ENCODE peak calls at places on chromosomes 16 and 17, in five cellular contexts. One of them, this sample, is unnamed.

GRCh38 chr17:66964083-66964771 is at the start of gene CACNG4:
- DNase-seq in HCT116: no peak
- DNase-seq in SK-N-SH: peak
- DNase-seq in HL-60: no peak
- DNase-seq in Panc1: no peak
- DNase-seq in this sample: peak

GRCh38 chr17:13909901-13910519 is 159.3 kb upstream of the COX10 start:
- DNase-seq in Panc1: no peak
- DNase-seq in SK-N-SH: no peak
- DNase-seq in HL-60: no peak
- DNase-seq in HCT116: no peak
- DNase-seq in this sample: peak

GRCh38 chr16:55491691-55492090 is 12.7 kb downstream of the MMP2 start:
- DNase-seq in HL-60: no peak
- DNase-seq in Panc1: no peak
- DNase-seq in HCT116: no peak
- DNase-seq in SK-N-SH: no peak
- DNase-seq in this sample: no peak

GRCh38 chr17:74605361-74605760 is 13.3 kb upstream of the CD300LD start:
- DNase-seq in SK-N-SH: no peak
- DNase-seq in HCT116: no peak
- DNase-seq in HL-60: no peak
- DNase-seq in Panc1: no peak
- DNase-seq in this sample: no peak

GRCh38 chr17:29825604-29826003 is 104.4 kb downstream of the SSH2 start:
- DNase-seq in SK-N-SH: no peak
- DNase-seq in Panc1: no peak
- DNase-seq in HCT116: no peak
- DNase-seq in HL-60: no peak
- DNase-seq in this sample: no peak

GRCh38 chr16:78503501-78504110 is 404.2 kb downstream of the WWOX start:
- DNase-seq in Panc1: peak
- DNase-seq in SK-N-SH: peak
- DNase-seq in HCT116: peak
- DNase-seq in HL-60: peak
- DNase-seq in this sample: peak

GRCh38 chr16:9091867-9092281 is 430 bp downstream of the HAPSTR1 start:
- DNase-seq in HL-60: peak
- DNase-seq in HCT116: no peak
- DNase-seq in Panc1: no peak
- DNase-seq in SK-N-SH: no peak
- DNase-seq in this sample: no peak

GRCh38 chr16:19348578-19349315 is 63.2 kb downstream of the CLEC19A start:
- DNase-seq in SK-N-SH: peak
- DNase-seq in Panc1: no peak
- DNase-seq in HCT116: no peak
- DNase-seq in HL-60: no peak
- DNase-seq in this sample: peak

GRCh38 chr16:81190667-81191066 is 47.8 kb upstream of the BCO1 start:
- DNase-seq in Panc1: no peak
- DNase-seq in HCT116: no peak
- DNase-seq in SK-N-SH: no peak
- DNase-seq in HL-60: no peak
- DNase-seq in this sample: no peak

GRCh38 chr17:35164716-35165115 is 17.1 kb downstream of the UNC45B start:
- DNase-seq in SK-N-SH: no peak
- DNase-seq in HCT116: no peak
- DNase-seq in Panc1: no peak
- DNase-seq in HL-60: no peak
- DNase-seq in this sample: no peak
- TF ChIP-seq REST in SK-N-SH: no peak
- TF ChIP-seq REST in HCT116: no peak
- TF ChIP-seq REST in Panc1: no peak
- TF ChIP-seq REST in HL-60: no peak
- TF ChIP-seq REST in this sample: no peak

DNA sequence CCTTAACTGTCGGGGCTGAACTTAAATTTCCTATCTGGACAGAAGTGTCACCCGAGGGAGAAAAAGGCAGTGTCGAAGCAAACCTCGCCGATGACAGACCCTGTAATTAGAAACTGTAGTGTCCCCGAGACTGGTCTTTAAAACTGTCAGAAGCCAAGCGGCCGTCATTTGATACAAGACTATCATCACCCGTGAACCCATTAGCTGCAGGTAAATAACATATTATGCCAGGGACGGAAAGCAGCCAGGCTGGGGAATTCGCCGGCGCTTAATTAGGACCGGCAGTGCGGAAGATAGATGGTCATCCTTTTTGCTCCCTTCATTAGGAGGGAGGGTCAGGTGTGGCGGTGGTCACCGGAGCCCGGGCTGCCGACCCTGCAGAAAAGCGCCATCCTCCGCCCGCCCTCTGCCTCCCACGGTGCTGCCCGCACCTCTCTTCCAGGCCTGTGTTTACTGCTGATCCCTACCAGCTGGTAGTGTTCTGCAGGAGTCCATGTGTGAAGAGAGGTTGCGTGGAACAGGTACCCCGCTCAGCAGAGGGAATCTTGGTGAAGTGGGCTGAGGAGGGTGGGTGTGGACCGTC is 109.4 kb upstream of the GSE1 start:
- DNase-seq in HL-60: no peak
- DNase-seq in HCT116: no peak
- DNase-seq in Panc1: no peak
- DNase-seq in SK-N-SH: no peak
- DNase-seq in this sample: no peak
- TF ChIP-seq REST in HL-60: no peak
- TF ChIP-seq REST in HCT116: no peak
- TF ChIP-seq REST in Panc1: no peak
- TF ChIP-seq REST in SK-N-SH: no peak
- TF ChIP-seq REST in this sample: no peak

GRCh38 chr16:860891-861290 is 60.4 kb upstream of the GNG13 start:
- DNase-seq in SK-N-SH: no peak
- DNase-seq in HL-60: no peak
- DNase-seq in Panc1: no peak
- DNase-seq in HCT116: no peak
- DNase-seq in this sample: no peak
- TF ChIP-seq REST in SK-N-SH: no peak
- TF ChIP-seq REST in HL-60: no peak
- TF ChIP-seq REST in Panc1: no peak
- TF ChIP-seq REST in HCT116: no peak
- TF ChIP-seq REST in this sample: no peak

GRCh38 chr17:50345443-50346312 is at the start of gene XYLT2:
- DNase-seq in SK-N-SH: peak
- DNase-seq in HCT116: peak
- DNase-seq in Panc1: no peak
- DNase-seq in HL-60: peak
- DNase-seq in this sample: peak

GRCh38 chr17:50347087-50347893 is 1.4 kb downstream of the XYLT2 start:
- DNase-seq in Panc1: no peak
- DNase-seq in HCT116: no peak
- DNase-seq in HL-60: no peak
- DNase-seq in SK-N-SH: no peak
- DNase-seq in this sample: peak

GRCh38 chr17:50344712-50345380 is 1.1 kb upstream of the XYLT2 start:
- DNase-seq in SK-N-SH: peak
- DNase-seq in HL-60: no peak
- DNase-seq in HCT116: no peak
- DNase-seq in Panc1: no peak
- DNase-seq in this sample: no peak

GRCh38 chr17:50347894-50348291 is 2.0 kb downstream of the XYLT2 start:
- DNase-seq in SK-N-SH: no peak
- DNase-seq in HL-60: no peak
- DNase-seq in Panc1: no peak
- DNase-seq in HCT116: no peak
- DNase-seq in this sample: no peak

DNA sequence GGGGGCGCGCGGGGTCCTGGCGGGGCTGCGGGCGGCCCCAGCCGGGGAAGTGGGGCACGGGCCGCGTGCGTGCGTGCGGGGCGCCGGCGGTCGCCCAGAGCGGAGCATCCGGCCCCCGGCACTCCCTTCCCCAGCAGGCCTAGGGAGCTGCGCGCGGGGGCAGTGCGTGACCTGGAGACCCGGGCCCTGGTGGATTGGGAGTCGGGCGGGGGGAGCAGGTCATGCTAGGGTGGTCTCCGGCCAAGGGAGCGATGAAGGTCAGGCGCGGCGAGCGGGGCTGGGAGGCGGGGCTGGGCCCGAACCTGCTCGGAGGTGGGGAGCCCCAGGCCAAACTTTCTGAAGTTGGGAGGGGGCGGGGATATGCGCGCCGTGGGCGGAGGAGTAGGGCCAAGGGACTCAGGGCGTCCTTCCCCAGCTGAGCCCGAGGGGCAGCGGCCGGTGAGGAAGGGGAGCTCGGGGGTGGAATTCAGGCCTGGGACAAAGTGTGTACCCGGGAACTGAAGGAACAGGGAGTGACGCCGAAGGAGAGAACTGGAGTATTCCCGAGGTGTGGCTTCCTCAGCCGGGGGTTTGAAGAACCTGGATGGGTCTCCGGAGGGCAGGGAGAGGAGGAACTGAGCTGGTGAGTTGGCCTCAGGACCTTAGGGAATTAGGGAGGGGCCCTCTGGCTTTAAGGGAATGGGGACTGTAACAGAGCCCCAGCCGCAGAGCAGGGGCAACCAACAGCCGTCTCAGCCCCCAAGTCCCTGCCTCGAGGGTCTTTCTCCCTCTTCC is 574 bp downstream of the XYLT2 start:
- DNase-seq in SK-N-SH: peak
- DNase-seq in Panc1: no peak
- DNase-seq in HL-60: peak
- DNase-seq in HCT116: no peak
- DNase-seq in this sample: peak
- TF ChIP-seq REST in SK-N-SH: no peak
- TF ChIP-seq REST in Panc1: no peak
- TF ChIP-seq REST in HL-60: no peak
- TF ChIP-seq REST in HCT116: no peak
- TF ChIP-seq REST in this sample: no peak

GRCh38 chr16:15770512-15770911 is 86.3 kb downstream of the MYH11 start:
- DNase-seq in Panc1: no peak
- DNase-seq in SK-N-SH: no peak
- DNase-seq in HCT116: no peak
- DNase-seq in HL-60: no peak
- DNase-seq in this sample: no peak
- TF ChIP-seq REST in Panc1: no peak
- TF ChIP-seq REST in SK-N-SH: no peak
- TF ChIP-seq REST in HCT116: no peak
- TF ChIP-seq REST in HL-60: no peak
- TF ChIP-seq REST in this sample: no peak

This sample was measured in GM23338.